ENCODE peak calls at places on chromosomes 16 and 17, in four cellular contexts. O, W, S and I are unnamed samples.

GRCh38 chr17:68800731-68801130 is 154.5 kb downstream of the ABCA8 start:
- DNase-seq in S (peak; percentile 74), O (no peak), W (no peak), I (no peak)

GRCh38 chr16:25897677-25898076 is 205.9 kb downstream of the HS3ST4 start:
- DNase-seq in O (no peak), S (no peak), W (no peak), I (no peak)

GRCh38 chr16:31128711-31129567 is 6.6 kb downstream of the PRSS8 start:
- DNase-seq in O (no peak), W (no peak), S (no peak), I (no peak)

GRCh38 chr17:71084219-71084618 is 914.9 kb downstream of the KCNJ2 start:
- DNase-seq in O (no peak), S (peak; percentile 74), W (no peak), I (no peak)

GRCh38 chr16:77273-77806 is 685 bp upstream of the MPG start:
- DNase-seq in W (peak; percentile 72), O (no peak), S (peak; percentile 85), I (no peak)

GRCh38 chr17:77706938-77707337 is 251.6 kb upstream of the TNRC6C start:
- DNase-seq in O (no peak), S (no peak), W (peak; percentile 24), I (no peak)

GRCh38 chr16:85209526-85210121 is 97.4 kb upstream of the CIBAR2 start:
- DNase-seq in O (no peak), W (no peak), S (no peak), I (no peak)

GRCh38 chr16:2035431-2036199 is 8.9 kb downstream of the NHERF2 start:
- DNase-seq in S (peak; percentile 88), W (no peak), O (no peak), I (no peak)